ENCODE peak calls at places on chromosomes 2 and 18, in five cellular contexts. S is AG10803, F is A549, Z is mammary epithelial cell, Y is sigmoid colon. I is an unnamed sample.

GRCh38 chr2:37614061-37614802 is 57.2 kb downstream of the CDC42EP3 start:
- DNase-seq in S (peak), F (peak), Z (peak), Y (peak), I (peak)

GRCh38 chr2:46847185-46847710 is 68.4 kb downstream of the MCFD2 start:
- DNase-seq in S (peak), F (peak), Z (peak), Y (peak), I (peak)

GRCh38 chr2:207252979-207253640 is 87.4 kb upstream of the KLF7 start:
- DNase-seq in S (peak), F (peak), Z (no peak), Y (no peak), I (no peak)

GRCh38 chr18:47628898-47629297 is 301.6 kb downstream of the SMAD2 start:
- DNase-seq in S (no peak), F (no peak), Z (no peak), Y (no peak), I (no peak)

GRCh38 chr2:80476535-80477117 is 172.1 kb upstream of the LRRTM1 start:
- DNase-seq in S (no peak), F (no peak), Z (no peak), Y (no peak), I (no peak)

GRCh38 chr2:232088771-232089170 is 127.3 kb downstream of the DIS3L2 start:
- DNase-seq in S (no peak), F (no peak), Z (no peak), Y (no peak), I (no peak)

GRCh38 chr2:88810017-88810416 is 118.5 kb downstream of the RPIA start:
- DNase-seq in S (no peak), F (no peak), Z (no peak), Y (no peak), I (no peak)

GRCh38 chr2:162333968-162334367 is 10.0 kb upstream of the GCA start:
- DNase-seq in S (peak), F (peak), Z (peak), Y (no peak), I (peak)

GRCh38 chr2:99072556-99072955 is 69.0 kb upstream of the C2orf15 start:
- DNase-seq in S (no peak), F (no peak), Z (peak), Y (no peak), I (no peak)

GRCh38 chr2:120272763-120273481 is 20.3 kb downstream of the RALB start:
- DNase-seq in S (no peak), F (no peak), Z (no peak), Y (no peak), I (no peak)

GRCh38 chr2:26245231-26245732 is 543 bp downstream of the HADHB start:
- DNase-seq in S (peak), F (no peak), Z (peak), Y (peak), I (peak)

GRCh38 chr18:31659574-31660149 is 24.7 kb downstream of the B4GALT6 start:
- DNase-seq in S (no peak), F (no peak), Z (no peak), Y (no peak), I (no peak)

GRCh38 chr2:135657806-135658582 is 83.7 kb upstream of the UBXN4 start:
- DNase-seq in S (no peak), F (no peak), Z (no peak), Y (no peak), I (no peak)

GRCh38 chr2:3633089-3633981 is 24.7 kb upstream of the ALLC start:
- DNase-seq in S (peak), F (no peak), Z (peak), Y (peak), I (peak)

GRCh38 chr2:43057742-43058706 is 168.4 kb downstream of the ZFP36L2 start:
- DNase-seq in S (no peak), F (no peak), Z (no peak), Y (peak), I (no peak)

GRCh38 chr2:101119431-101119830 is 31.8 kb downstream of the TBC1D8 start:
- DNase-seq in S (peak), F (no peak), Z (peak), Y (no peak), I (peak)

GRCh38 chr2:165274698-165275097 is 35.5 kb downstream of the SCN2A start:
- DNase-seq in S (peak), F (no peak), Z (no peak), Y (peak), I (peak)

GRCh38 chr18:74234326-74235171 is 57.2 kb downstream of the CYB5A start:
- DNase-seq in S (peak), F (peak), Z (peak), Y (peak), I (peak)

GRCh38 chr18:76943542-76944339 is 121.4 kb downstream of the ZNF236 start:
- DNase-seq in S (peak), F (no peak), Z (no peak), Y (peak), I (peak)

GRCh38 chr2:217835931-217836881 is 166.6 kb downstream of the TNS1 start:
- DNase-seq in S (peak), F (peak), Z (peak), Y (peak), I (peak)

GRCh38 chr2:126503476-126503875 is 152.5 kb upstream of the GYPC start:
- DNase-seq in S (no peak), F (no peak), Z (no peak), Y (no peak), I (no peak)
- TF ChIP-seq CTCF in S (no peak), F (no peak), Z (no peak), Y (no peak), I (no peak)

GRCh38 chr2:106562826-106563594 is 75.8 kb downstream of the CD8B2 start:
- DNase-seq in S (no peak), F (no peak), Z (no peak), Y (peak), I (no peak)
- TF ChIP-seq CTCF in S (peak), F (peak), Z (peak), Y (no peak), I (no peak)

DNA sequence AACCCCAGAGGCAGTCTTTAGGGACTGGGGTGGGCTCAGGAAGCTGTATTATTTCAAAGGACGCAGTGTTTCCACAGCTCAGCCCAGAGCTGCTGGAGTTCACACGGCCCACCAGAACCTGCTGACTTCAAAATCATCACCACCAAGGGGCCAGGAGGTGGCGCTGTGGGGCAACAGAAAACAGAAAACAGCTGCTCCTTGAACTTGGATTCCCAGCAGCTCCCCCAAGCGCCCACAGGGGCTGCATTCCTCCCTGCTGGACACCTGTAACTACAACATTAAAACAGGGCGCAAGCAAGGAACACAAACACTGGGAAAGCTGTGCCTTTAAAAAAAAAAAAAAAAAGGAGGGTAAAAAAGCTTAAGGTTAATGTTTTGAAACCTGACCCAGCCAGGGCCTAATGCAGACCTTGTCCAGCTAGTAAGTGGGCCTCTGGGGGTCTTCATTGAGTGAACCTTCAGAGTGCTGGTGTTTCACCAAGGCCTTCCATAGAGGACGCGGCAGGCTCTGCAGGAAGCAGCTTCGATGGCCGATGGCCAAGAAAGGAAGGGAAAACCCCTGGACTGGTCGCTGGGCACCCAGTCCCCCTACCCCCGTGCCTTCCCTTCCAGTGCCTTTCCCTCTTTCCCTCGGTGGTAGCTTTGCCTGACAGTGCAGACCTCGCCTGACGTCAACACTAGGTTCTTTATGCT is 25.9 kb downstream of the MLPH start:
- DNase-seq in S (peak), F (peak), Z (peak), Y (peak), I (peak)
- TF ChIP-seq CTCF in S (peak), F (peak), Z (peak), Y (peak), I (peak)

DNA sequence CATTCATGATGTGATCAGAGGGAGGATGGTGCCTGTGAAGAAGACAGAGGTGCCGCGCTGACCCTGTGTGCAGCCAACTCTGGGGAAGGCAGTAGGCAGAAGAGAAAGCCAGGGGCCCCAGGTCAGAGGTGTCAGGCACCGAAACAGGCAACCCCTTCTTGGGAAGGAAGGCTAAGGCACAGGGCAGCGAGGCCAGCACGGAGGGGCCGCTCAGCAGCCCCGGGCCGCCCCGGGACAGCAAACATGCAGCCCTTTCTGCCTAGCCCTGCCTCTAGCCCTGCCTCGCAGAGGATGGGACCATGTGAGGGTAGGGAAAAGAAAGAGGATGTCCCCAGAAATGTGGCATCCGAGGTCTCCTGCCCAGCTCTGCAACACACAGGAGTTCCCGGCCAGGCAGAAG is 7.7 kb upstream of the MAL start:
- DNase-seq in S (no peak), F (no peak), Z (no peak), Y (no peak), I (no peak)
- TF ChIP-seq CTCF in S (no peak), F (no peak), Z (no peak), Y (no peak), I (no peak)

DNA sequence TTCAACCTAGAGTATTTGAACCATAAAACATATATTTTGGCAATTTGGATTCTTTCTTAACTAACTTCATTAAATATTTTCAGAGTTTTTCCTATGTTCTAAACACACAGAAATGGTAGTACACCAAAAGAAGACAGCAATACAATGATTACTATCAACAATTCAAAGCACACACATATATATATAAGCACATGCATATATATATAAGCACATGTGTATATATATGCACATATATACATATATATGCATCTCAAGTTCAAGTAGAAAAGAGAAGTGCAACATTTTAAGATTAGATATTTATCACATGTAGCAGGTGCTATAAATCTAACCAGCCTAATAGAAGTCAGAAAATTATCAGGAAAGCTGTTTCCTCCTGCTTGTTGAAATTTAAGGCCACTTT is 320.9 kb upstream of the FSIP2 start:
- DNase-seq in S (no peak), F (no peak), Z (no peak), Y (no peak), I (no peak)
- TF ChIP-seq CTCF in S (no peak), F (no peak), Z (no peak), Y (no peak), I (no peak)

DNA sequence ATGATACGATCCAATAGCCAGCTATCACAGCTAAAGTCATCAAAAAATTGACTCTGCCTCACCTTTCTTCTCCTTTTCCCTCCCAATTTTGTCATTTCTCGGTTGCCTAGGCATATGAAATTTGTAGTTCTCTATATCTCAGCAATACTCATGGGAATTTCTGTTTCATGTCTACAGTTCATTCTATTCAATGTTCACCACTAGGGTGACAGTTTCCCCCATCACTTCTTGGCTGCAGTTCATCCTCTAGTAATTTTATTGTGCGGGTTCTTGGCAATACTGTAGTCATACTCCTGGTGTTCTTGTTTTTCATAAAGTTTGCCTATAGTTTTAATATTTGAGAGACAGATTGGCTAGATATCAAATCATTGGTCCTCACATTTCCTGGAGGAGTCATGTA is 872.2 kb upstream of the ID2 start:
- DNase-seq in S (no peak), F (no peak), Z (no peak), Y (no peak), I (no peak)
- TF ChIP-seq CTCF in S (no peak), F (no peak), Z (no peak), Y (no peak), I (no peak)

GRCh38 chr18:50594931-50595330 is 35.0 kb downstream of the MAPK4 start:
- DNase-seq in S (no peak), F (no peak), Z (peak), Y (no peak), I (peak)

GRCh38 chr18:50590625-50591024 is 30.7 kb downstream of the MAPK4 start:
- DNase-seq in S (no peak), F (no peak), Z (no peak), Y (no peak), I (no peak)

DNA sequence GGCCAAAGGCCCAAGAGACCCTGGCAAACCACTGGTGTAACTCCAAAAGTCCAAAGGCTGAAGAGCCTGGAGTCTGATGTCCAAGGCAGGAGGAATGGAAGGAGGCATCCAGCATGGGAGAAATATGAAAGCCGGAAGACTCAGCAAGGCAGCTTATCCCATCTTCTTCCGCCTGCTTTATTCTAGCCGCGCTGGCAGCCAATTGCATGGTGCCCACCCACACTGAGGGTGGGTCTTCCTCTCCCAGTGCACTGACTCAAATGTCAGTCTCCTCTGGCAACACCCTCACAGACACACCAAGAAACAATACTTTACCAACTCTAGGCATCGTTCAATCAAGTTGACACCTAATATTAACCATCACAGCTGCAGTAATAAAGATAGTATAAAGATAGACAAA is 34.1 kb downstream of the MAPK4 start:
- DNase-seq in S (no peak), F (no peak), Z (no peak), Y (no peak), I (no peak)
- TF ChIP-seq CTCF in S (no peak), F (no peak), Z (no peak), Y (no peak), I (no peak)

DNA sequence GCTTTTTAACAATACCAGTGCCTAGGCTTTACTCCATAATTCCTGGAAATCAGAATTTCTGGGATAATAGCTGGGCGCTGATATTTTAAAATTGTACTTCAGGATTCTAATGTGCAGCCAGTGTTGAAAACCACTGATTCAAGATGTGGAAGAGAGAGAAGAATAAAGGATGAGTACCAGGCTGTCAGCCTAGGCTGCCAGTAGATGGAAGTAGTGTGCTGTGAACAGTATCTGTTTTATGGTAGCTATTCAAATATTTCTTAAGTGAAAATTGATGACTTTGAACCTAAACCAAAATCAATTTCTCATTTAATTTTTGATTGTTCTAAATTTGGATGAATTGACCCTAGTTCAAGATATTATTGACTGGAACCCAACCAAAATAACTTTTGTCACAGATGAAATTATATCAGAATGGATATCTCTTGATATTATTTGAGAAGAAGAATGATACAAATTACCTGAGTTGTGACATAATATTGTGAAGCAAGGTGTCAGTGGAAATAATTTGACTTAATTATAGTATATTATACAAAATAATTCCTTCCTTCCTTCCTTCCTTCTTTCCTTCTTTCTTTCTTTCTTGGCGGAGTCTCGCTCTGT is 88.0 kb downstream of the COMMD1 start:
- DNase-seq in S (peak), F (peak), Z (peak), Y (no peak), I (peak)
- TF ChIP-seq CTCF in S (peak), F (peak), Z (peak), Y (peak), I (peak)

DNA sequence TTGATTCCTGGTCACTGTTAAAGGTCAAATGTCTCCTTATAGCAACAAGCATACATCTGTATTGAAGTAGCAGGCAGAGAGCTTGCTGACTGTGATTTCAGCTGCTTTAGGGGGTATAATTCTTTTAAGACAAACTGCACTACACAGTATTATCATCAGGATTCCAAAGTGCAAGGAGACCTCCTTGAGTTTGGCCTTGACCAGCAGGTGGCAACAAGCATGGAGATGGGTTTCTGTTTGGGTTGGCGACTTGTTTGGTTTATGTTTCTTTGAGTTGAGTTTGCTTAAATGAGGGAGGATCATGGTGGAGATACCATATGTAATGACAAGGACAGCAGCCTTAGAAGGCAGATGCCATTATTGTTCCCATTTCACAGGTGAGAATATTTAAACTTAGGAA is 681.0 kb upstream of the ID2 start:
- DNase-seq in S (no peak), F (peak), Z (no peak), Y (no peak), I (peak)
- TF ChIP-seq CTCF in S (peak), F (peak), Z (no peak), Y (no peak), I (no peak)

GRCh38 chr2:226953206-226953605 is 117.4 kb downstream of the RHBDD1 start:
- DNase-seq in S (peak), F (no peak), Z (no peak), Y (no peak), I (no peak)
- TF ChIP-seq CTCF in S (no peak), F (no peak), Z (no peak), Y (no peak), I (no peak)